ENCODE peak calls at places on chromosomes 7 and 10, in five cellular contexts. O is RWPE2; H is cardiac muscle cell; C is psoas muscle; Q is CD8-positive, alpha-beta memory T cell. D is an unnamed sample.

GRCh38 chr10:17229967-17230682 is 2.1 kb downstream of the VIM start:
- DNase-seq in C (peak; percentile 90), Q (peak; percentile 95), O (peak; percentile 87), H (peak; percentile 84), D (peak; percentile 82)

GRCh38 chr7:106021211-106022067 is 58.4 kb downstream of the CDHR3 start:
- DNase-seq in Q (no peak), O (no peak), C (no peak), H (peak; percentile 43), D (no peak)

GRCh38 chr10:46020871-46021553 is 9.4 kb downstream of the NCOA4 start:
- DNase-seq in H (no peak), O (no peak), Q (no peak), C (no peak), D (no peak)

GRCh38 chr7:76423666-76424412 is 911 bp upstream of the ZP3 start:
- DNase-seq in O (peak; percentile 98), Q (no peak), C (no peak), H (peak; percentile 55), D (no peak)

GRCh38 chr7:23530355-23530754 is 1.4 kb downstream of the TRA2A start:
- DNase-seq in H (no peak), Q (peak; percentile 64), O (no peak), C (no peak), D (no peak)

GRCh38 chr7:102319671-102320070 is 33.0 kb downstream of the SH2B2 start:
- DNase-seq in O (no peak), C (no peak), Q (no peak), H (no peak), D (no peak)

GRCh38 chr10:72499697-72500096 is 126.2 kb downstream of the MICU1 start:
- DNase-seq in C (no peak), Q (no peak), O (no peak), H (no peak), D (no peak)

GRCh38 chr10:26169466-26169865 is 47.1 kb upstream of the GAD2 start:
- DNase-seq in Q (no peak), H (no peak), O (no peak), C (no peak), D (no peak)

GRCh38 chr10:58810751-58811150 is 298.1 kb downstream of the BICC1 start:
- DNase-seq in C (no peak), H (no peak), Q (no peak), O (no peak), D (no peak)

GRCh38 chr10:71451754-71452153 is 55.0 kb downstream of the CDH23 start:
- DNase-seq in H (no peak), Q (no peak), C (no peak), O (no peak), D (no peak)

GRCh38 chr7:94012748-94013147 is 8.6 kb upstream of the BET1 start:
- DNase-seq in O (no peak), C (no peak), Q (no peak), H (no peak), D (no peak)

GRCh38 chr10:124401633-124402032 is 17.1 kb downstream of the OAT start:
- DNase-seq in H (no peak), C (no peak), O (no peak), Q (no peak), D (no peak)

GRCh38 chr10:79045566-79046175 is 23.1 kb upstream of the ZMIZ1 start:
- DNase-seq in O (peak; percentile 21), Q (peak; percentile 44), H (no peak), C (no peak), D (peak; percentile 5)

GRCh38 chr10:86692023-86692514 is 23.8 kb downstream of the LDB3 start:
- DNase-seq in H (no peak), O (no peak), Q (no peak), C (peak; percentile 73), D (no peak)

GRCh38 chr10:90007226-90007625 is 305.8 kb downstream of the KIF20B start:
- DNase-seq in O (no peak), H (no peak), Q (no peak), C (no peak), D (no peak)

GRCh38 chr10:130957978-130958377 is 353.5 kb downstream of the TCERG1L start:
- DNase-seq in C (no peak), H (no peak), Q (no peak), O (no peak), D (no peak)

GRCh38 chr10:34762156-34762555 is 52.9 kb downstream of the PARD3 start:
- DNase-seq in C (no peak), O (no peak), Q (no peak), H (no peak), D (no peak)

GRCh38 chr10:63204667-63205391 is 71.7 kb downstream of the NRBF2 start:
- DNase-seq in Q (no peak), O (no peak), C (no peak), H (no peak), D (no peak)

GRCh38 chr10:74983383-74983782 is 128.1 kb upstream of the SAMD8 start:
- DNase-seq in Q (no peak), O (no peak), C (no peak), H (no peak), D (no peak)

GRCh38 chr7:142961595-142961972 is 579 bp downstream of the KEL start:
- DNase-seq in Q (no peak), O (no peak), H (no peak), C (no peak), D (no peak)

GRCh38 chr7:69232445-69233376 is 365.6 kb upstream of the AUTS2 start:
- DNase-seq in O (no peak), Q (no peak), C (no peak), H (peak; percentile 17), D (no peak)

GRCh38 chr10:133039823-133040704 is 47.7 kb upstream of the ADGRA1 start:
- DNase-seq in O (no peak), H (no peak), C (no peak), Q (no peak), D (no peak)

GRCh38 chr7:93147358-93147757 is 827 bp downstream of the SAMD9L start:
- DNase-seq in H (no peak), C (no peak), Q (peak; percentile 60), O (no peak), D (peak; percentile 18)

GRCh38 chr7:136074840-136075239 is 97.7 kb upstream of the MTPN start:
- DNase-seq in Q (no peak), C (no peak), O (no peak), H (no peak), D (no peak)

GRCh38 chr10:11339660-11340059 is 271.8 kb downstream of the USP6NL start:
- DNase-seq in H (no peak), C (no peak), Q (no peak), O (no peak), D (no peak)

DNA sequence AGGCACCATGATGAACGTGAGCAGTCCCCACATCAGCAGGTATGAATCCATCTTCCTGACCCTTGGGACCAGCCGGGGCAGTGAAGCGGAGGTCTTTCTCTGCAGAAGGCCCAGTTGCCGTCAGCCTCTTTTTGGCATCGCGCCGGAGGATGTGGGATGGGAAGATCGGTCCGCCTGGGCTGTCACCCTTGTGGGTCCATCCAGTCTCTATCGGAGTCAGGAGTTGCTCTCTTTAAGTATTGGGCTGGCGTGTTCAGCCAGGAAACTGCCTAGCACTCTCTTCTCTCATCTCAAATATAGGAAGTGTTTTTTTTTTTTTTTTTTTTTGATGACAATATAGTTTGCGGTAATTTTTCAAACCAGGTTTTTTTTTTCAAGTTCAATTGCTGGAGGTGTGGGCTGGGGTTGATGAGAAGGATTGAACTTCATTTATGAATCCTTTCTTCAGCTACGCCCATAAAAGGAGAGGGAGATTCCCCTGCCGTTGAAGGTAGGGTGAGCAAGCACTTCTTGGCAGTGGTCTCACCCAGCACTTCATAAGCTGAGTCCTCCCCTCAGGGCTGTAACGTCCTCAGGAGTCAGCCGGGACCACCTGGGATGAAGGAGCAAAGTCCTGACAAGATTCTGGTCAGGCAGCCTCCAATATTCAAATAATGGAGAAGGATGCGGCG is at the start of gene IL2RA:
- DNase-seq in O (no peak), H (no peak), C (no peak), Q (peak; percentile 72), D (no peak)
- H3K4me3 ChIP-seq in O (no peak within 1 kb of the TSS), H (no peak within 1 kb of the TSS), C (peak within 1 kb of the TSS; percentile 7), Q (peak within 1 kb of the TSS; percentile 66), D (peak within 1 kb of the TSS; percentile 30)

GRCh38 chr7:14123923-14124322 is 134.5 kb upstream of the ETV1 start:
- DNase-seq in C (no peak), H (no peak), Q (no peak), O (no peak), D (no peak)

DNA sequence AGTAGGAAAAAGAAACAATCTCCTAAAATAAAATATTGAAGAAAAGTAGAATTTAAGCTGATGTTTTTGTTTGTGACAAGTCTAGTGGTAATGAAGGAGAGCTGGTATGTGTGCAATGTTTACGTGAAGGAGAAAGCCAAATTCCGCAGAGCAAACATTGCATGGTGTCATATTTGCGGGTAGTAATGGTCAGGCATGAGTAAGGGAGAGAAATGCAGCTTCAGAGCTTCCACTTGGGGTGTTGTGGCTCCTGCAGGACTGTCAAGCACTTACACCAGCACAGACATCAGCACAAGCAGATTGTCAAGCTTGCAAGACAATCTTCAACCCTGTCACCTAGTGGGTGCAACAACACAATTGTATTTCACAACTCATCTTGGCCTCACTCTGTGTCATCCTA is 136.5 kb upstream of the ETV1 start:
- DNase-seq in C (no peak), H (no peak), Q (no peak), O (no peak), D (no peak)
- H3K27ac ChIP-seq in C (no peak overlapping the region), H (no peak overlapping the region), Q (no peak overlapping the region), O (no peak overlapping the region), D (no peak overlapping the region)

GRCh38 chr7:978416-979091 is 3.2 kb upstream of the COX19 start:
- DNase-seq in H (no peak), Q (no peak), C (no peak), O (no peak), D (no peak)

GRCh38 chr7:978049-978346 is 2.6 kb upstream of the COX19 start:
- DNase-seq in H (no peak), C (no peak), O (no peak), Q (no peak), D (no peak)

GRCh38 chr7:975702-976473 is 539 bp upstream of the COX19 start:
- DNase-seq in C (no peak), O (no peak), Q (no peak), H (no peak), D (no peak)

GRCh38 chr7:977326-978048 is 2.1 kb upstream of the COX19 start:
- DNase-seq in H (no peak), Q (no peak), C (no peak), O (no peak), D (no peak)

DNA sequence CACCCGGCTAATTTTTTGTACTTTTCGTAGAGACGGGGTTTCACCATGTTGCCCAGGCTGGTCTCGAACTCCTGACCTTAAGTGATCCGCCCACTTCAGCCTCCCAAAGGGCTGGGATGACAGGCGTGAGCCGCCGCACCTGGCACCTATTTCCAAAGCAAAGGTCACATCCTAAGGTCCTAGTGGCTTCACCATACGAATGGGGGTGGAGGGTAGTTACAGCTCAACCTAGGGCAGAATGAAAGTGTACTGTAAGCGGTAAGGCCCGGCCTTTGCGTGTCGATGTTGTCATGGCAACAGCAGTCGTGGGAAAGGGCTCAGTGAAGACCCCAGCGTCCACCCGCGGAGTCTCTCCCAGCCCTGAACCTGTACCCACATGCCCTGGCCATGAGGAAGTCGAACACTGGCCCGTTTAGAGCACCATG is 1.6 kb upstream of the COX19 start:
- DNase-seq in C (no peak), H (no peak), Q (no peak), O (no peak), D (no peak)
- H3K4me3 ChIP-seq in C (no peak overlapping the region), H (no peak overlapping the region), Q (no peak overlapping the region), O (no peak overlapping the region), D (no peak overlapping the region)

DNA sequence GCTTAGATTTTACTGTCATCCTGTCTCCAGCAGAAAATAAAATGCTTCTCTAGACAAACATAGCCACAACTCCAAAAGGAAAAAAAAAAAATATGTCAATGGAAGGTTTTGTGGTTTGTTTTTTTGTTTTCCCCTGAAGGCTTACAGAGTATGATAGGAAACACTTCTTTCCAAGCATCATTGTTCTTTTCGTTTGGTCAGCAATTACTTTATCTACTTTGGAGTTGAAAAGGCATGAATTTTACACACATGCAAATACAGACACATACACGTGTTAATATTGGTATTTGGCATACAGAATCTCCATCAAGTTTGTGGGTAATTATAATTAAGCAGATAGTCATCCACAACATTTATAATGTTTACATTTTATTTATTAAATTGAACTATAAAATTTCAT is 496.9 kb upstream of the MBL2 start:
- DNase-seq in C (no peak), Q (no peak), O (no peak), H (no peak), D (no peak)
- H3K27ac ChIP-seq in C (no peak overlapping the region), Q (no peak overlapping the region), O (no peak overlapping the region), H (no peak overlapping the region), D (no peak overlapping the region)